ENCODE peak calls at places on chromosomes 3 and 15, in eight cellular contexts. One of them, this sample, is unnamed.

GRCh38 chr15:65655457-65655856 is 33.7 kb downstream of the SLC24A1 start:
- DNase-seq in mesothelial cell of epicardium: no peak
- DNase-seq in foreskin fibroblast: peak; percentile 46
- DNase-seq in NCI-H774: no peak
- DNase-seq in psoas muscle: no peak
- DNase-seq in GM23248: peak; percentile 30
- DNase-seq in adrenal gland: no peak
- DNase-seq in left ventricle myocardium inferior: no peak
- DNase-seq in this sample: no peak

GRCh38 chr3:77931272-77932009 is 891.5 kb downstream of the ROBO2 start:
- DNase-seq in NCI-H774: peak; percentile 48
- DNase-seq in foreskin fibroblast: peak; percentile 67
- DNase-seq in adrenal gland: no peak
- DNase-seq in psoas muscle: no peak
- DNase-seq in mesothelial cell of epicardium: no peak
- DNase-seq in left ventricle myocardium inferior: no peak
- DNase-seq in GM23248: no peak
- DNase-seq in this sample: no peak

GRCh38 chr3:53254190-53254809 is 1.5 kb downstream of the TKT start:
- DNase-seq in adrenal gland: no peak
- DNase-seq in psoas muscle: no peak
- DNase-seq in mesothelial cell of epicardium: no peak
- DNase-seq in NCI-H774: no peak
- DNase-seq in GM23248: peak; percentile 47
- DNase-seq in left ventricle myocardium inferior: no peak
- DNase-seq in foreskin fibroblast: peak; percentile 25
- DNase-seq in this sample: no peak

GRCh38 chr3:11566478-11566877 is 77.2 kb downstream of the VGLL4 start:
- DNase-seq in NCI-H774: no peak
- DNase-seq in psoas muscle: no peak
- DNase-seq in mesothelial cell of epicardium: no peak
- DNase-seq in adrenal gland: no peak
- DNase-seq in GM23248: no peak
- DNase-seq in left ventricle myocardium inferior: no peak
- DNase-seq in foreskin fibroblast: no peak
- DNase-seq in this sample: no peak

GRCh38 chr15:77983708-77984445 is 93.6 kb downstream of the TBC1D2B start:
- DNase-seq in foreskin fibroblast: peak; percentile 42
- DNase-seq in adrenal gland: no peak
- DNase-seq in mesothelial cell of epicardium: no peak
- DNase-seq in NCI-H774: no peak
- DNase-seq in GM23248: peak; percentile 49
- DNase-seq in left ventricle myocardium inferior: no peak
- DNase-seq in psoas muscle: no peak
- DNase-seq in this sample: no peak

GRCh38 chr3:181699171-181699903 is 12.4 kb upstream of the SOX2 start:
- DNase-seq in foreskin fibroblast: no peak
- DNase-seq in GM23248: no peak
- DNase-seq in adrenal gland: no peak
- DNase-seq in mesothelial cell of epicardium: no peak
- DNase-seq in left ventricle myocardium inferior: no peak
- DNase-seq in psoas muscle: no peak
- DNase-seq in NCI-H774: peak; percentile 74
- DNase-seq in this sample: no peak

GRCh38 chr3:194906970-194907629 is 221.4 kb downstream of the FAM43A start:
- DNase-seq in psoas muscle: no peak
- DNase-seq in adrenal gland: no peak
- DNase-seq in NCI-H774: no peak
- DNase-seq in foreskin fibroblast: no peak
- DNase-seq in mesothelial cell of epicardium: no peak
- DNase-seq in GM23248: no peak
- DNase-seq in left ventricle myocardium inferior: no peak
- DNase-seq in this sample: no peak

GRCh38 chr3:180466401-180467005 is 135.5 kb upstream of the TTC14 start:
- DNase-seq in foreskin fibroblast: no peak
- DNase-seq in NCI-H774: no peak
- DNase-seq in left ventricle myocardium inferior: no peak
- DNase-seq in GM23248: peak; percentile 15
- DNase-seq in psoas muscle: no peak
- DNase-seq in adrenal gland: no peak
- DNase-seq in mesothelial cell of epicardium: no peak
- DNase-seq in this sample: no peak

GRCh38 chr15:85672338-85673097 is 122.2 kb downstream of the KLHL25 start:
- DNase-seq in GM23248: peak; percentile 73
- DNase-seq in adrenal gland: no peak
- DNase-seq in foreskin fibroblast: peak; percentile 45
- DNase-seq in left ventricle myocardium inferior: no peak
- DNase-seq in psoas muscle: no peak
- DNase-seq in mesothelial cell of epicardium: no peak
- DNase-seq in NCI-H774: no peak
- DNase-seq in this sample: no peak

This sample was measured in gastrocnemius medialis.